ENCODE peak calls at places on chromosome 13, in four cellular contexts. A, M, H and X are unnamed samples.

GRCh38 chr13:50843256-50844043 is at the start of gene DLEU7:
- DNase-seq in M (no peak), A (no peak), H (no peak), X (no peak)

GRCh38 chr13:71864981-71865857 is 1.8 kb downstream of the DACH1 start:
- DNase-seq in M (no peak), H (peak; percentile 51), A (no peak), X (no peak)

GRCh38 chr13:71625183-71625582 is 241.8 kb downstream of the DACH1 start:
- DNase-seq in H (no peak), A (no peak), M (no peak), X (no peak)

GRCh38 chr13:41199526-41199925 is 5.2 kb upstream of the KBTBD7 start:
- DNase-seq in M (no peak), H (no peak), A (no peak), X (no peak)

GRCh38 chr13:25179810-25180437 is 7.8 kb upstream of the AMER2 start:
- DNase-seq in A (no peak), M (no peak), H (no peak), X (no peak)

GRCh38 chr13:95573226-95573625 is 20.7 kb downstream of the CLDN10 start:
- DNase-seq in H (no peak), M (no peak), A (no peak), X (no peak)

GRCh38 chr13:54183166-54183565 is 1154.6 kb downstream of the OLFM4 start:
- DNase-seq in A (no peak), H (no peak), M (no peak), X (no peak)

GRCh38 chr13:25378528-25378927 is 6.8 kb downstream of the ATP8A2 start:
- DNase-seq in A (no peak), H (no peak), M (no peak), X (no peak)

GRCh38 chr13:18943273-18943672 is 238.4 kb downstream of the TUBA3C start:
- DNase-seq in A (no peak), H (no peak), M (no peak), X (no peak)

GRCh38 chr13:75761373-75761772 is 125.2 kb downstream of the LMO7 start:
- DNase-seq in A (no peak), H (no peak), M (no peak), X (no peak)

GRCh38 chr13:67914535-67914934 is 684.4 kb upstream of the PCDH9 start:
- DNase-seq in A (no peak), M (no peak), H (no peak), X (no peak)

GRCh38 chr13:75359266-75359665 is 122.7 kb downstream of the TBC1D4 start:
- DNase-seq in A (no peak), H (no peak), M (no peak), X (no peak)

GRCh38 chr13:25281937-25282332 is 5.4 kb downstream of the MTMR6 start:
- DNase-seq in A (no peak), H (no peak), M (no peak), X (no peak)

GRCh38 chr13:41284512-41285288 is 21.3 kb upstream of the MTRF1 start:
- DNase-seq in A (peak; percentile 73), M (peak; percentile 35), H (no peak), X (no peak)

GRCh38 chr13:93505104-93505952 is 278.7 kb downstream of the GPC6 start:
- DNase-seq in M (no peak), H (no peak), A (peak; percentile 57), X (no peak)

GRCh38 chr13:110364081-110364480 is 57.0 kb downstream of the COL4A2 start:
- DNase-seq in M (no peak), H (no peak), A (no peak), X (no peak)

GRCh38 chr13:110360598-110360997 is 53.5 kb downstream of the COL4A2 start:
- DNase-seq in H (no peak), M (no peak), A (no peak), X (no peak)

GRCh38 chr13:110361365-110361911 is 54.4 kb downstream of the COL4A2 start:
- DNase-seq in H (no peak), M (no peak), A (no peak), X (no peak)

GRCh38 chr13:110365876-110366275 is 58.8 kb downstream of the COL4A2 start:
- DNase-seq in M (no peak), A (no peak), H (no peak), X (no peak)

DNA sequence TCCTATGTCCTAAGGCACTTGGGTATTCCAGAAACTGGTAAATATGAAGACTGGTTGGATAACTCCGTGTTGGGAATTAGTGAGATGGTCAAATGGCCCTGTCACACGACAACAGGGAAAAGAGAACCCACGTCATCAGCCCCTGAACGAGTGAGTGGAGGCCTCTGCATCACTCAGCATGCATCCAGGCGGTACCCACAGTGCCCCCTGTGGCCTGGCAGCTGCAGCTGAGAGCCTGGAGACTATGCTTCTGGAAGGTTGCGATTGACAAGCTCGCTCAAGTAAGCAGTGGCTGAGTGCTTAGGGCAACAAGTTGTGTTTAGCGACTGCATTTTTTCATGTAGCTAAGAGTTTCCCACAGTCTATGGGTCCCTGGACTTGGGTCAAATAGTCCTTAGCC is 55.9 kb downstream of the COL4A2 start:
- DNase-seq in A (no peak), M (no peak), H (no peak), X (no peak)
- TF ChIP-seq POLR2AphosphoS5 in A (no peak), M (no peak), H (no peak), X (no peak)

GRCh38 chr13:113103646-113104045 is 1.9 kb upstream of the F7 start:
- DNase-seq in M (no peak), H (no peak), A (no peak), X (no peak)

GRCh38 chr13:113106666-113107065 is 1.1 kb downstream of the F7 start:
- DNase-seq in H (no peak), M (no peak), A (no peak), X (no peak)

GRCh38 chr13:113106053-113106452 is 462 bp downstream of the F7 start:
- DNase-seq in M (no peak), H (no peak), A (no peak), X (no peak)

GRCh38 chr13:113102727-113103126 is 2.9 kb upstream of the F7 start:
- DNase-seq in M (no peak), H (no peak), A (no peak), X (no peak)

GRCh38 chr13:113105032-113105993 is at the start of gene F7:
- DNase-seq in A (peak; percentile 91), H (no peak), M (no peak), X (no peak)
- TF ChIP-seq POLR2AphosphoS5 in A (peak; percentile 75), H (no peak), M (no peak), X (peak; percentile 23)

GRCh38 chr13:110263906-110264305 is 43.1 kb downstream of the COL4A1 start:
- DNase-seq in A (no peak), M (no peak), H (no peak), X (no peak)
- TF ChIP-seq POLR2AphosphoS5 in A (no peak), M (peak; percentile 7), H (no peak), X (no peak)

DNA sequence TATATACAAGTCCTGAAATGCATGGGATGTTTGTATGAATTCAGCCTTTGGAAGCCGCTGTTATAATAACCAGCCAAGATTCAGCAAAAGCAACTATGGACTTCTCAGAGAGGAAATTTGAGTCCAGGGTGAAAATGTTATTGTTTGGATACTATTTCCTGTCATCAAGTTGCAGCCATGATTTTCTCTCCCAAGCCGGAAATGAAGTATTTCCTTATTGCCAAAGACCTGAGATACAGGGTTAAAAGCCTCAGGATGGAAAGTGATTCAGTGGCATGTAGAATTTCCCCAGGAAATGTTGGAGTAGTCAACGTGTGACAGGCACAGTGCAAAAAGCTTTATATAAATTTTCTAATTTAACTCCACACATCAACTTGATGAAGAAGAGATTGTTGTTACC is 133.8 kb downstream of the IRS2 start:
- DNase-seq in A (no peak), M (no peak), H (no peak), X (no peak)
- TF ChIP-seq POLR2AphosphoS5 in A (no peak), M (no peak), H (no peak), X (no peak)

GRCh38 chr13:28744091-28744536 is 25.3 kb upstream of the SLC46A3 start:
- DNase-seq in M (no peak), A (no peak), H (no peak), X (no peak)
- TF ChIP-seq POLR2AphosphoS5 in M (no peak), A (no peak), H (no peak), X (no peak)

GRCh38 chr13:102402292-102402691 is 444 bp upstream of the FGF14 start:
- DNase-seq in A (no peak), H (no peak), M (no peak), X (no peak)
- TF ChIP-seq POLR2AphosphoS5 in A (no peak), H (no peak), M (peak; percentile 28), X (no peak)